ENCODE peak calls at places on chromosome 7, in four cellular contexts. F is stimulated activated CD8-positive, alpha-beta memory T cell treated with anti-CD3 and anti-CD28 coated beads, Interleukin-7, amount 100 ng/mL, for 1 hour; U is globus pallidus; W is HS-5. A is an unnamed sample.

GRCh38 chr7:83947260-83947659 is 247.3 kb downstream of the SEMA3A start:
- DNase-seq in F (no peak), U (peak; percentile 58), W (no peak), A (no peak)

GRCh38 chr7:134932707-134933370 is 53.5 kb upstream of the AGBL3 start:
- DNase-seq in F (no peak), W (no peak), U (no peak), A (no peak)

GRCh38 chr7:128099204-128099671 is 68.0 kb upstream of the LRRC4 start:
- DNase-seq in U (no peak), W (peak; percentile 35), F (no peak), A (no peak)

GRCh38 chr7:44218418-44219201 is 17.8 kb downstream of the YKT6 start:
- DNase-seq in F (no peak), U (no peak), W (no peak), A (no peak)

GRCh38 chr7:101911800-101912705 is 94.6 kb downstream of the CUX1 start:
- DNase-seq in F (no peak), W (no peak), U (no peak), A (no peak)

GRCh38 chr7:6256709-6257535 is 15.5 kb downstream of the CYTH3 start:
- DNase-seq in U (peak; percentile 45), W (no peak), F (no peak), A (no peak)

GRCh38 chr7:2143981-2144595 is 88.7 kb downstream of the MAD1L1 start:
- DNase-seq in W (no peak), U (no peak), F (no peak), A (peak; percentile 52)

GRCh38 chr7:85630904-85631582 is 444.2 kb upstream of the SEMA3D start:
- DNase-seq in W (no peak), U (peak; percentile 34), F (no peak), A (no peak)

GRCh38 chr7:7992502-7992901 is 23.9 kb downstream of the GLCCI1 start:
- DNase-seq in W (no peak), F (no peak), U (no peak), A (no peak)

A was measured in NCI-H187.